ENCODE peak calls at places on chromosomes 11 and 22, in four cellular contexts. L is NCI-H345, T is retina, V is NCI-H1930. A is an unnamed sample.
A peak's percentile ranks its signal among the peaks of the same experiment; 100 is the strongest.

GRCh38 chr11:83727251-83727650 is 441.1 kb upstream of the CCDC90B start:
- DNase-seq in V (no peak), T (no peak), L (no peak), A (no peak)

GRCh38 chr11:122115520-122116343 is at the start of gene BLID:
- DNase-seq in V (no peak), T (no peak), L (no peak), A (peak; percentile 56)

GRCh38 chr11:64918056-64918455 is 1.0 kb upstream of the ATG2A start:
- DNase-seq in T (no peak), V (no peak), L (no peak), A (peak; percentile 63)

GRCh38 chr11:108872781-108873291 is 208.0 kb downstream of the DDX10 start:
- DNase-seq in L (no peak), T (no peak), V (no peak), A (no peak)

GRCh38 chr11:126410649-126411048 is 55.2 kb downstream of the ST3GAL4 start:
- DNase-seq in V (no peak), L (no peak), T (no peak), A (no peak)

GRCh38 chr22:41197808-41198585 is 7.1 kb upstream of the L3MBTL2 start:
- DNase-seq in T (peak; percentile 47), L (peak; percentile 71), V (peak; percentile 19), A (peak; percentile 62)

GRCh38 chr22:31272522-31273446 is 19.5 kb downstream of the PIK3IP1 start:
- DNase-seq in V (peak; percentile 6), T (peak; percentile 77), L (peak; percentile 25), A (peak; percentile 89)

GRCh38 chr22:36863281-36863680 is 2.5 kb downstream of the NCF4 start:
- DNase-seq in L (no peak), V (no peak), T (no peak), A (no peak)

GRCh38 chr22:35349704-35350538 is 31.0 kb upstream of the HMOX1 start:
- DNase-seq in V (no peak), T (peak; percentile 11), L (peak; percentile 91), A (peak; percentile 79)

GRCh38 chr22:46090631-46091201 is 59.6 kb upstream of the PPARA start:
- DNase-seq in V (no peak), T (no peak), L (no peak), A (no peak)

GRCh38 chr22:28208036-28208435 is 289.0 kb upstream of the PITPNB start:
- DNase-seq in T (no peak), V (no peak), L (no peak), A (no peak)

GRCh38 chr11:29432719-29433325 is 584.0 kb downstream of the KCNA4 start:
- DNase-seq in T (peak; percentile 43), V (no peak), L (no peak), A (peak; percentile 41)

GRCh38 chr11:74466916-74467885 is at the start of gene KCNE3:
- DNase-seq in L (no peak), V (no peak), T (peak; percentile 74), A (peak; percentile 87)

GRCh38 chr11:77101043-77101537 is 1.6 kb upstream of the OMP start:
- DNase-seq in L (no peak), T (no peak), V (no peak), A (peak; percentile 27)

GRCh38 chr22:33083212-33083611 is 25.0 kb upstream of the SYN3 start:
- DNase-seq in L (no peak), T (no peak), V (no peak), A (no peak)

GRCh38 chr11:70810131-70810530 is 411.8 kb downstream of the CTTN start:
- DNase-seq in T (no peak), V (no peak), L (no peak), A (no peak)

GRCh38 chr11:67372993-67373915 is at the start of gene CLCF1:
- DNase-seq in V (peak; percentile 21), L (peak; percentile 26), T (peak; percentile 60), A (peak; percentile 92)

GRCh38 chr11:35598254-35599125 is 19.8 kb upstream of the FJX1 start:
- DNase-seq in V (no peak), L (no peak), T (no peak), A (no peak)

GRCh38 chr11:64233913-64234839 is at the start of gene VEGFB:
- DNase-seq in L (peak; percentile 83), V (peak; percentile 33), T (peak; percentile 65), A (peak; percentile 87)

GRCh38 chr22:48376936-48377335 is 1450.7 kb downstream of the BRD1 start:
- DNase-seq in V (no peak), L (no peak), T (no peak), A (no peak)

GRCh38 chr11:116984589-116984988 is 113.6 kb downstream of the SIK3 start:
- DNase-seq in T (no peak), V (no peak), L (no peak), A (no peak)

GRCh38 chr11:3043315-3043871 is 13.8 kb downstream of the CARS1 start:
- DNase-seq in L (no peak), T (no peak), V (no peak), A (no peak)

GRCh38 chr11:75262961-75263852 is 22.6 kb downstream of the TPBGL start:
- DNase-seq in V (no peak), T (no peak), L (no peak), A (no peak)

GRCh38 chr11:72684236-72684912 is 10.2 kb upstream of the PDE2A start:
- DNase-seq in T (no peak), V (no peak), L (no peak), A (peak; percentile 60)

GRCh38 chr11:131218542-131218941 is 151.9 kb upstream of the NTM start:
- DNase-seq in T (no peak), L (no peak), V (no peak), A (no peak)

A was measured in left kidney.